ENCODE peak calls at places on chromosomes 4 and X, in six cellular contexts. G is NCI-H69; U is GM10248; W is fibroblast of pulmonary artery; O is cerebellar cortex; S is CD8-positive, alpha-beta memory T cell. Y is an unnamed sample.
A peak's percentile ranks its signal among the peaks of the same experiment; 100 is the strongest.

GRCh38 chr4:107130157-107130556 is 94.0 kb upstream of the DKK2 start:
- DNase-seq in O (no peak), S (no peak), G (no peak), W (peak; percentile 20), U (no peak), Y (no peak)

GRCh38 chr4:121138014-121138413 is 26.1 kb downstream of the TNIP3 start:
- DNase-seq in O (no peak), G (no peak), W (no peak), U (no peak), S (peak; percentile 48), Y (no peak)

GRCh38 chrX:54640721-54641120 is 110.7 kb downstream of the GNL3L start:
- DNase-seq in W (no peak), O (no peak), U (no peak), G (peak; percentile 0), S (no peak), Y (peak; percentile 50)

GRCh38 chrX:67673741-67674274 is 130.0 kb downstream of the AR start:
- DNase-seq in G (no peak), S (no peak), O (no peak), W (peak; percentile 2), U (no peak), Y (no peak)

GRCh38 chrX:139933904-139934303 is 1.1 kb upstream of the ATP11C start:
- DNase-seq in O (no peak), S (no peak), W (no peak), U (no peak), G (no peak), Y (no peak)

GRCh38 chrX:106899841-106900240 is 3.3 kb downstream of the RIPPLY1 start:
- DNase-seq in O (no peak), G (no peak), S (no peak), U (no peak), W (no peak), Y (no peak)

GRCh38 chrX:46599051-46599560 is 25.5 kb downstream of the CHST7 start:
- DNase-seq in U (no peak), S (no peak), W (peak; percentile 17), G (no peak), O (no peak), Y (no peak)

GRCh38 chrX:1928805-1929204 is 313.9 kb downstream of the ASMT start:
- DNase-seq in S (no peak), U (no peak), O (no peak), W (no peak), G (no peak), Y (no peak)

GRCh38 chr4:21879187-21879586 is 69.4 kb downstream of the KCNIP4 start:
- DNase-seq in O (no peak), W (peak; percentile 20), G (no peak), S (no peak), U (no peak), Y (no peak)

GRCh38 chr4:163109967-163110366 is 56.7 kb downstream of the NAF1 start:
- DNase-seq in W (no peak), U (no peak), G (no peak), S (no peak), O (no peak), Y (no peak)

GRCh38 chrX:37872303-37872655 is 24.9 kb upstream of the DYNLT3 start:
- DNase-seq in G (no peak), S (no peak), O (no peak), U (no peak), W (no peak), Y (no peak)

GRCh38 chrX:108270280-108270679 is 167.9 kb downstream of the COL4A6 start:
- DNase-seq in U (no peak), O (no peak), G (peak; percentile 75), W (no peak), S (no peak), Y (no peak)

GRCh38 chr4:61532324-61532723 is 332.2 kb downstream of the ADGRL3 start:
- DNase-seq in U (no peak), S (no peak), G (peak; percentile 55), W (peak; percentile 36), O (no peak), Y (no peak)

GRCh38 chr4:61795998-61796397 is 595.9 kb downstream of the ADGRL3 start:
- DNase-seq in O (no peak), S (no peak), U (no peak), W (no peak), G (no peak), Y (no peak)

GRCh38 chrX:129980540-129981206 is 1.8 kb upstream of the BCORL1 start:
- DNase-seq in O (peak; percentile 36), U (peak; percentile 38), S (peak; percentile 57), G (peak; percentile 41), W (no peak), Y (peak; percentile 70)

GRCh38 chr4:170651786-170652185 is 562.0 kb upstream of the AADAT start:
- DNase-seq in G (no peak), S (no peak), U (no peak), O (no peak), W (peak; percentile 8), Y (no peak)

GRCh38 chr4:3860913-3861636 is 94.9 kb downstream of the ADRA2C start:
- DNase-seq in O (no peak), W (no peak), S (peak; percentile 40), G (no peak), U (no peak), Y (peak; percentile 40)

GRCh38 chr4:86664959-86665358 is 70.8 kb downstream of the PTPN13 start:
- DNase-seq in W (peak; percentile 71), U (no peak), G (no peak), S (no peak), O (no peak), Y (no peak)

GRCh38 chr4:105280338-105280809 is 133.7 kb downstream of the TET2 start:
- DNase-seq in W (peak; percentile 98), O (no peak), S (no peak), U (no peak), G (no peak), Y (no peak)

GRCh38 chr4:182616476-182616875 is 300.7 kb downstream of the DCTD start:
- DNase-seq in O (no peak), G (no peak), W (no peak), U (no peak), S (no peak), Y (no peak)